ENCODE peak calls at places on chromosome X, in nine cellular contexts. One of them, this sample, is unnamed. For H3K4me1, the result is how much of the 10 kb centered on the place peaks cover.

GRCh38 chrX:18701621-18702361 is 5.7 kb upstream of the PPEF1 start:
- DNase-seq in heart right ventricle: peak
- DNase-seq in hepatocyte: no peak
- DNase-seq in stomach: peak
- DNase-seq in PC-3: peak
- DNase-seq in lung: peak
- DNase-seq in tibial artery: no peak
- DNase-seq in OCI-LY7: no peak
- DNase-seq in astrocyte: peak
- DNase-seq in this sample: peak

GRCh38 chrX:96650023-96650422 is 34.6 kb upstream of the DIAPH2 start:
- DNase-seq in stomach: no peak
- DNase-seq in heart right ventricle: no peak
- DNase-seq in tibial artery: no peak
- DNase-seq in OCI-LY7: no peak
- DNase-seq in astrocyte: no peak
- DNase-seq in lung: no peak
- DNase-seq in hepatocyte: no peak
- DNase-seq in PC-3: peak
- DNase-seq in this sample: no peak

GRCh38 chrX:153925739-153926593 is at the start of gene ARHGAP4:
- DNase-seq in hepatocyte: no peak
- DNase-seq in OCI-LY7: peak
- DNase-seq in PC-3: no peak
- DNase-seq in lung: no peak
- DNase-seq in tibial artery: no peak
- DNase-seq in stomach: no peak
- DNase-seq in heart right ventricle: no peak
- DNase-seq in astrocyte: no peak
- DNase-seq in this sample: no peak

GRCh38 chrX:42920752-42921151 is 142.8 kb upstream of the PPP1R2C start:
- DNase-seq in hepatocyte: no peak
- DNase-seq in OCI-LY7: no peak
- DNase-seq in heart right ventricle: no peak
- DNase-seq in tibial artery: no peak
- DNase-seq in lung: no peak
- DNase-seq in astrocyte: no peak
- DNase-seq in stomach: no peak
- DNase-seq in PC-3: no peak
- DNase-seq in this sample: no peak

GRCh38 chrX:2325076-2325784 is 175.5 kb downstream of the DHRSX start:
- DNase-seq in lung: peak
- DNase-seq in OCI-LY7: no peak
- DNase-seq in heart right ventricle: peak
- DNase-seq in astrocyte: peak
- DNase-seq in PC-3: no peak
- DNase-seq in stomach: peak
- DNase-seq in hepatocyte: no peak
- DNase-seq in tibial artery: peak
- DNase-seq in this sample: peak

GRCh38 chrX:27751976-27752375 is 55.8 kb upstream of the MAGEB10 start:
- DNase-seq in stomach: no peak
- DNase-seq in lung: no peak
- DNase-seq in PC-3: peak
- DNase-seq in heart right ventricle: no peak
- DNase-seq in OCI-LY7: no peak
- DNase-seq in astrocyte: no peak
- DNase-seq in tibial artery: no peak
- DNase-seq in hepatocyte: no peak
- DNase-seq in this sample: peak

GRCh38 chrX:104270916-104271512 is 16.3 kb upstream of the ESX1 start:
- DNase-seq in hepatocyte: peak
- DNase-seq in astrocyte: peak
- DNase-seq in PC-3: peak
- DNase-seq in stomach: no peak
- DNase-seq in lung: no peak
- DNase-seq in tibial artery: peak
- DNase-seq in heart right ventricle: peak
- DNase-seq in OCI-LY7: peak
- DNase-seq in this sample: peak

GRCh38 chrX:39764441-39764914 is 333.3 kb downstream of the BCOR start:
- DNase-seq in stomach: no peak
- DNase-seq in astrocyte: peak
- DNase-seq in lung: no peak
- DNase-seq in heart right ventricle: no peak
- DNase-seq in tibial artery: no peak
- DNase-seq in hepatocyte: no peak
- DNase-seq in OCI-LY7: peak
- DNase-seq in PC-3: no peak
- DNase-seq in this sample: no peak

GRCh38 chrX:103774070-103774642 is 2.5 kb upstream of the PLP1 start:
- DNase-seq in stomach: no peak
- DNase-seq in tibial artery: no peak
- DNase-seq in PC-3: peak
- DNase-seq in hepatocyte: peak
- DNase-seq in lung: no peak
- DNase-seq in heart right ventricle: no peak
- DNase-seq in OCI-LY7: peak
- DNase-seq in astrocyte: no peak
- DNase-seq in this sample: peak

GRCh38 chrX:132001127-132001526 is 22.0 kb upstream of the STK26 start:
- DNase-seq in hepatocyte: no peak
- DNase-seq in astrocyte: no peak
- DNase-seq in lung: no peak
- DNase-seq in tibial artery: no peak
- DNase-seq in OCI-LY7: no peak
- DNase-seq in PC-3: peak
- DNase-seq in heart right ventricle: no peak
- DNase-seq in stomach: no peak
- DNase-seq in this sample: no peak

GRCh38 chrX:8988456-8988855 is 45.5 kb downstream of the FAM9B start:
- DNase-seq in hepatocyte: peak
- DNase-seq in tibial artery: peak
- DNase-seq in OCI-LY7: no peak
- DNase-seq in heart right ventricle: peak
- DNase-seq in PC-3: peak
- DNase-seq in stomach: no peak
- DNase-seq in lung: no peak
- DNase-seq in astrocyte: peak
- DNase-seq in this sample: peak

GRCh38 chrX:49237060-49237459 is 1.8 kb downstream of the CCDC22 start:
- DNase-seq in lung: no peak
- DNase-seq in OCI-LY7: no peak
- DNase-seq in PC-3: no peak
- DNase-seq in astrocyte: no peak
- DNase-seq in stomach: no peak
- DNase-seq in tibial artery: no peak
- DNase-seq in hepatocyte: no peak
- DNase-seq in heart right ventricle: no peak
- DNase-seq in this sample: no peak

GRCh38 chrX:150159537-150159936 is 203.6 kb upstream of the MAMLD1 start:
- DNase-seq in stomach: no peak
- DNase-seq in PC-3: no peak
- DNase-seq in OCI-LY7: no peak
- DNase-seq in astrocyte: no peak
- DNase-seq in heart right ventricle: no peak
- DNase-seq in tibial artery: no peak
- DNase-seq in lung: no peak
- DNase-seq in hepatocyte: no peak
- DNase-seq in this sample: no peak

GRCh38 chrX:23505531-23506303 is 161.6 kb upstream of the PRDX4 start:
- DNase-seq in stomach: no peak
- DNase-seq in heart right ventricle: no peak
- DNase-seq in lung: no peak
- DNase-seq in OCI-LY7: no peak
- DNase-seq in astrocyte: no peak
- DNase-seq in hepatocyte: no peak
- DNase-seq in tibial artery: no peak
- DNase-seq in PC-3: peak
- DNase-seq in this sample: no peak

GRCh38 chrX:63128509-63128908 is 222.6 kb downstream of the SPIN4 start:
- DNase-seq in tibial artery: no peak
- DNase-seq in heart right ventricle: no peak
- DNase-seq in hepatocyte: no peak
- DNase-seq in lung: no peak
- DNase-seq in astrocyte: no peak
- DNase-seq in OCI-LY7: peak
- DNase-seq in stomach: no peak
- DNase-seq in PC-3: peak
- DNase-seq in this sample: no peak

GRCh38 chrX:68409154-68409553 is 24.1 kb downstream of the OPHN1 start:
- DNase-seq in PC-3: no peak
- DNase-seq in OCI-LY7: no peak
- DNase-seq in heart right ventricle: peak
- DNase-seq in stomach: no peak
- DNase-seq in tibial artery: no peak
- DNase-seq in lung: no peak
- DNase-seq in hepatocyte: no peak
- DNase-seq in astrocyte: no peak
- DNase-seq in this sample: no peak

GRCh38 chrX:109578916-109579315 is 42.3 kb downstream of the NXT2 start:
- DNase-seq in lung: no peak
- DNase-seq in astrocyte: no peak
- DNase-seq in stomach: no peak
- DNase-seq in hepatocyte: no peak
- DNase-seq in tibial artery: no peak
- DNase-seq in OCI-LY7: no peak
- DNase-seq in heart right ventricle: no peak
- DNase-seq in PC-3: no peak
- DNase-seq in this sample: no peak

GRCh38 chrX:45697591-45697990 is 496.9 kb upstream of the DIPK2B start:
- DNase-seq in PC-3: peak
- DNase-seq in hepatocyte: no peak
- DNase-seq in OCI-LY7: no peak
- DNase-seq in stomach: no peak
- DNase-seq in lung: no peak
- DNase-seq in astrocyte: peak
- DNase-seq in heart right ventricle: peak
- DNase-seq in tibial artery: no peak
- DNase-seq in this sample: no peak
- H3K27ac ChIP-seq in PC-3: peak
- H3K27ac ChIP-seq in hepatocyte: no peak
- H3K27ac ChIP-seq in OCI-LY7: no peak
- H3K27ac ChIP-seq in stomach: no peak
- H3K27ac ChIP-seq in lung: no peak
- H3K27ac ChIP-seq in astrocyte: peak
- H3K27ac ChIP-seq in heart right ventricle: no peak
- H3K27ac ChIP-seq in tibial artery: no peak
- H3K27ac ChIP-seq in this sample: no peak

GRCh38 chrX:13076176-13076956 is 31.9 kb upstream of the FAM9C start:
- DNase-seq in OCI-LY7: no peak
- DNase-seq in PC-3: peak
- DNase-seq in hepatocyte: no peak
- DNase-seq in heart right ventricle: no peak
- DNase-seq in stomach: no peak
- DNase-seq in tibial artery: no peak
- DNase-seq in astrocyte: peak
- DNase-seq in lung: no peak
- DNase-seq in this sample: no peak
- H3K4me1 ChIP-seq in OCI-LY7: half or more
- H3K4me1 ChIP-seq in PC-3: under half
- H3K4me1 ChIP-seq in hepatocyte: under half
- H3K4me1 ChIP-seq in heart right ventricle: under half
- H3K4me1 ChIP-seq in stomach: under half
- H3K4me1 ChIP-seq in tibial artery: under half
- H3K4me1 ChIP-seq in astrocyte: under half
- H3K4me1 ChIP-seq in lung: under half
- H3K4me1 ChIP-seq in this sample: under half

GRCh38 chrX:137432609-137433008 is 133.3 kb upstream of the ZIC3 start:
- DNase-seq in PC-3: peak
- DNase-seq in lung: no peak
- DNase-seq in astrocyte: no peak
- DNase-seq in heart right ventricle: no peak
- DNase-seq in hepatocyte: no peak
- DNase-seq in tibial artery: no peak
- DNase-seq in OCI-LY7: peak
- DNase-seq in stomach: no peak
- DNase-seq in this sample: peak
- TF ChIP-seq CTCF in PC-3: peak
- TF ChIP-seq CTCF in lung: no peak
- TF ChIP-seq CTCF in astrocyte: peak
- TF ChIP-seq CTCF in heart right ventricle: no peak
- TF ChIP-seq CTCF in hepatocyte: peak
- TF ChIP-seq CTCF in tibial artery: no peak
- TF ChIP-seq CTCF in OCI-LY7: peak
- TF ChIP-seq CTCF in stomach: no peak
- TF ChIP-seq CTCF in this sample: no peak

GRCh38 chrX:40998123-40998522 is 87.1 kb upstream of the USP9X start:
- DNase-seq in PC-3: no peak
- DNase-seq in stomach: no peak
- DNase-seq in lung: no peak
- DNase-seq in hepatocyte: no peak
- DNase-seq in tibial artery: no peak
- DNase-seq in heart right ventricle: no peak
- DNase-seq in astrocyte: no peak
- DNase-seq in OCI-LY7: no peak
- DNase-seq in this sample: no peak
- H3K27ac ChIP-seq in PC-3: no peak
- H3K27ac ChIP-seq in stomach: no peak
- H3K27ac ChIP-seq in lung: no peak
- H3K27ac ChIP-seq in hepatocyte: no peak
- H3K27ac ChIP-seq in tibial artery: no peak
- H3K27ac ChIP-seq in heart right ventricle: no peak
- H3K27ac ChIP-seq in astrocyte: no peak
- H3K27ac ChIP-seq in OCI-LY7: no peak
- H3K27ac ChIP-seq in this sample: no peak